ENCODE peak calls at places on chromosome 7, in nine cellular contexts. M is GM04504; B is NCI-H1694 treated with DMSO at 0.1 percent for 48 hours; U is cardiac fibroblast; Q is NCI-H345; W is stomach; O is SW 1271; N is astrocyte of the spinal cord; V is effector memory CD8-positive, alpha-beta T cell. L is an unnamed sample.

GRCh38 chr7:54831644-54832095 is 72.7 kb upstream of the SEC61G start:
- DNase-seq in M (no peak), B (no peak), U (no peak), Q (no peak), W (no peak), O (no peak), N (no peak), V (no peak), L (no peak)

GRCh38 chr7:129781128-129781855 is 169.8 kb downstream of the NRF1 start:
- DNase-seq in M (no peak), B (no peak), U (no peak), Q (no peak), W (no peak), O (no peak), N (no peak), V (no peak), L (no peak)

GRCh38 chr7:40986351-40986873 is 716.5 kb downstream of the INHBA start:
- DNase-seq in M (peak; percentile 66), B (no peak), U (peak; percentile 89), Q (no peak), W (no peak), O (no peak), N (peak; percentile 91), V (no peak), L (no peak)

GRCh38 chr7:45089314-45089891 is 634 bp upstream of the NACAD start:
- DNase-seq in M (no peak), B (peak; percentile 61), U (peak; percentile 54), Q (peak; percentile 88), W (peak; percentile 61), O (no peak), N (peak; percentile 49), V (peak; percentile 57), L (peak; percentile 65)

GRCh38 chr7:99092064-99092720 is 51.7 kb downstream of the SMURF1 start:
- DNase-seq in M (no peak), B (peak; percentile 50), U (no peak), Q (peak; percentile 90), W (no peak), O (no peak), N (peak; percentile 32), V (no peak), L (no peak)

GRCh38 chr7:24141876-24142509 is 142.0 kb upstream of the NPY start:
- DNase-seq in M (no peak), B (no peak), U (no peak), Q (no peak), W (no peak), O (no peak), N (no peak), V (no peak), L (no peak)

GRCh38 chr7:73521636-73522080 is 435 bp downstream of the BAZ1B start:
- DNase-seq in M (no peak), B (no peak), U (no peak), Q (peak; percentile 78), W (peak; percentile 61), O (no peak), N (peak; percentile 40), V (no peak), L (no peak)

GRCh38 chr7:127751062-127751722 is 99.2 kb downstream of the SND1 start:
- DNase-seq in M (no peak), B (no peak), U (peak; percentile 89), Q (peak; percentile 6), W (no peak), O (no peak), N (peak; percentile 89), V (no peak), L (no peak)

GRCh38 chr7:45421096-45421495 is 153.1 kb upstream of the ADCY1 start:
- DNase-seq in M (peak; percentile 17), B (no peak), U (peak; percentile 20), Q (no peak), W (no peak), O (no peak), N (peak; percentile 42), V (no peak), L (no peak)

GRCh38 chr7:116185956-116186355 is 24.4 kb upstream of the TES start:
- DNase-seq in M (no peak), B (no peak), U (no peak), Q (no peak), W (no peak), O (no peak), N (peak; percentile 22), V (no peak), L (no peak)

GRCh38 chr7:69598487-69599148 is 343 bp downstream of the AUTS2 start:
- DNase-seq in M (no peak), B (peak; percentile 56), U (no peak), Q (peak; percentile 49), W (no peak), O (no peak), N (peak; percentile 46), V (no peak), L (no peak)

GRCh38 chr7:19377611-19378339 is 232.6 kb upstream of the FERD3L start:
- DNase-seq in M (no peak), B (no peak), U (peak; percentile 54), Q (peak; percentile 62), W (no peak), O (no peak), N (peak; percentile 90), V (no peak), L (no peak)

GRCh38 chr7:129169171-129169643 is 19.2 kb upstream of the SMO start:
- DNase-seq in M (no peak), B (peak; percentile 5), U (peak; percentile 39), Q (no peak), W (peak; percentile 54), O (no peak), N (peak; percentile 22), V (peak; percentile 17), L (no peak)

GRCh38 chr7:147022056-147022455 is 905.5 kb downstream of the CNTNAP2 start:
- DNase-seq in M (no peak), B (no peak), U (peak; percentile 2), Q (no peak), W (no peak), O (no peak), N (no peak), V (no peak), L (no peak)

GRCh38 chr7:22680482-22680901 is 46.5 kb upstream of the IL6 start:
- DNase-seq in M (no peak), B (no peak), U (no peak), Q (no peak), W (no peak), O (no peak), N (no peak), V (no peak), L (peak; percentile 77)

GRCh38 chr7:46972205-46972604 is 609.7 kb downstream of the TNS3 start:
- DNase-seq in M (peak; percentile 45), B (no peak), U (peak; percentile 72), Q (no peak), W (no peak), O (peak; percentile 9), N (peak; percentile 80), V (no peak), L (no peak)

GRCh38 chr7:44208085-44208484 is 7.3 kb downstream of the YKT6 start:
- DNase-seq in M (no peak), B (no peak), U (no peak), Q (no peak), W (no peak), O (no peak), N (no peak), V (no peak), L (no peak)

GRCh38 chr7:148622887-148623585 is 32.5 kb downstream of the C7orf33 start:
- DNase-seq in M (no peak), B (peak; percentile 97), U (no peak), Q (peak; percentile 65), W (no peak), O (no peak), N (no peak), V (no peak), L (no peak)

GRCh38 chr7:103065666-103066065 is 8.9 kb downstream of the FBXL13 start:
- DNase-seq in M (no peak), B (peak; percentile 5), U (peak; percentile 40), Q (peak; percentile 15), W (peak; percentile 49), O (peak; percentile 35), N (peak; percentile 21), V (peak; percentile 30), L (peak; percentile 45)

GRCh38 chr7:99104631-99105030 is 39.3 kb downstream of the SMURF1 start:
- DNase-seq in M (no peak), B (no peak), U (no peak), Q (no peak), W (no peak), O (no peak), N (no peak), V (no peak), L (no peak)

GRCh38 chr7:30841025-30841735 is 70.0 kb downstream of the MINDY4 start:
- DNase-seq in M (no peak), B (no peak), U (peak; percentile 67), Q (no peak), W (no peak), O (no peak), N (no peak), V (no peak), L (no peak)

GRCh38 chr7:54796150-54796549 is 37.1 kb upstream of the SEC61G start:
- DNase-seq in M (no peak), B (no peak), U (peak; percentile 54), Q (no peak), W (no peak), O (no peak), N (no peak), V (no peak), L (no peak)

GRCh38 chr7:32299133-32299702 is 191.0 kb downstream of the LSM5 start:
- DNase-seq in M (no peak), B (no peak), U (no peak), Q (no peak), W (no peak), O (no peak), N (no peak), V (no peak), L (no peak)

GRCh38 chr7:311131-311680 is 21.2 kb downstream of the FOXL3 start:
- DNase-seq in M (no peak), B (no peak), U (no peak), Q (no peak), W (no peak), O (no peak), N (no peak), V (no peak), L (no peak)

GRCh38 chr7:11343136-11343535 is 369.5 kb downstream of the PHF14 start:
- DNase-seq in M (no peak), B (no peak), U (no peak), Q (no peak), W (no peak), O (no peak), N (no peak), V (no peak), L (no peak)

GRCh38 chr7:83060218-83060617 is 102.5 kb downstream of the PCLO start:
- DNase-seq in M (no peak), B (peak; percentile 79), U (no peak), Q (peak; percentile 70), W (no peak), O (no peak), N (no peak), V (no peak), L (no peak)